ENCODE peak calls at places on chromosome 3, in four cellular contexts. One of them, this sample, is unnamed.

GRCh38 chr3:22315925-22316324 is 564.9 kb upstream of the ZNF385D start:
- DNase-seq in endodermal cell: no peak
- DNase-seq in NB4: no peak
- DNase-seq in AG04449: no peak
- DNase-seq in this sample: no peak

GRCh38 chr3:32934150-32934742 is 17.2 kb upstream of the CCR4 start:
- DNase-seq in endodermal cell: peak
- DNase-seq in NB4: peak
- DNase-seq in AG04449: no peak
- DNase-seq in this sample: no peak

GRCh38 chr3:161630791-161631190 is 134.2 kb downstream of the OTOL1 start:
- DNase-seq in endodermal cell: peak
- DNase-seq in NB4: peak
- DNase-seq in AG04449: no peak
- DNase-seq in this sample: no peak

GRCh38 chr3:85838921-85839320 is 880.1 kb downstream of the CADM2 start:
- DNase-seq in endodermal cell: no peak
- DNase-seq in NB4: no peak
- DNase-seq in AG04449: no peak
- DNase-seq in this sample: no peak

GRCh38 chr3:139546772-139547171 is 7.2 kb upstream of the RBP1 start:
- DNase-seq in endodermal cell: no peak
- DNase-seq in NB4: no peak
- DNase-seq in AG04449: no peak
- DNase-seq in this sample: no peak

GRCh38 chr3:37861540-37862051 is at the start of gene CTDSPL:
- DNase-seq in endodermal cell: peak
- DNase-seq in NB4: peak
- DNase-seq in AG04449: no peak
- DNase-seq in this sample: no peak

GRCh38 chr3:76646921-76647562 is 392.9 kb upstream of the ROBO2 start:
- DNase-seq in endodermal cell: peak
- DNase-seq in NB4: peak
- DNase-seq in AG04449: no peak
- DNase-seq in this sample: no peak

GRCh38 chr3:159637895-159638542 is 350.6 kb upstream of the IL12A start:
- DNase-seq in endodermal cell: no peak
- DNase-seq in NB4: no peak
- DNase-seq in AG04449: no peak
- DNase-seq in this sample: peak

GRCh38 chr3:194404365-194405140 is 5.5 kb upstream of the GP5 start:
- DNase-seq in endodermal cell: no peak
- DNase-seq in NB4: peak
- DNase-seq in AG04449: no peak
- DNase-seq in this sample: no peak

GRCh38 chr3:28476194-28476593 is 127.6 kb upstream of the AZI2 start:
- DNase-seq in endodermal cell: no peak
- DNase-seq in NB4: peak
- DNase-seq in AG04449: peak
- DNase-seq in this sample: peak

GRCh38 chr3:43796041-43796596 is 105.4 kb downstream of the ABHD5 start:
- DNase-seq in endodermal cell: no peak
- DNase-seq in NB4: no peak
- DNase-seq in AG04449: no peak
- DNase-seq in this sample: no peak

GRCh38 chr3:148333091-148333490 is 364.6 kb upstream of the AGTR1 start:
- DNase-seq in endodermal cell: no peak
- DNase-seq in NB4: no peak
- DNase-seq in AG04449: no peak
- DNase-seq in this sample: no peak

GRCh38 chr3:98780343-98780742 is 17.2 kb downstream of the ST3GAL6 start:
- DNase-seq in endodermal cell: no peak
- DNase-seq in NB4: no peak
- DNase-seq in AG04449: no peak
- DNase-seq in this sample: no peak

GRCh38 chr3:47571391-47572165 is 7.1 kb downstream of the CSPG5 start:
- DNase-seq in endodermal cell: no peak
- DNase-seq in NB4: no peak
- DNase-seq in AG04449: no peak
- DNase-seq in this sample: no peak

GRCh38 chr3:12180218-12180617 is 21.5 kb upstream of the TIMP4 start:
- DNase-seq in endodermal cell: no peak
- DNase-seq in NB4: no peak
- DNase-seq in AG04449: no peak
- DNase-seq in this sample: peak

DNA sequence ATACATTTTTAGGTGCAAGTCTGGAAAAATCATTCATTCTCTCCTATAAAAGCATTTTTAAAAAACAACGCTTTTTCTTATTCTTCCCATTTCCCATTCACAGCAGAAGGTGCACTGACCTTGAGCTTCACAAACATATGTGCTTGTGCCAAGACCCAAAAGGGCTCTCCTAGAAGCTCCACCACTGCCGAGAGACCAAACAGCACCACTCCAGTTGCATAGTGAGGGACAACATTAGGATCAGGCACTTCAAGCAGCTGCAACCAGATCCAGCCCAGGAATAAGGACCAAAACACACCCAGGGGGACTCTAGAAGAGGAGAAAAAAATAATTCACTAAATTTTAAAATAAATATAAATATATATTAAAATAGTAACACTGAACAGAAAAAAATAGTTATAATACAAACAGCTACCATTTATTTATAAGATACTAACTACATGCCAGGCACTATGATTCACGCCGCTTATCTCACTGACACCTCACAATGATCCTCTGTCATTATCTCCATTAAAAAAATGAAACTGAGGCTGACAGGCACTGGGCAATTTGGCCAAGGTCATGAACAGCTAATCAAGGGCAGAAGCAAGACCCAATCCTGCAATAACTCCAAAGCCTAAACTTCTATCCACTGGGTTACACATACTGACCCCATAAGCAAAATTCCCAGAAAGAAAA is 7.8 kb downstream of the RFT1 start:
- DNase-seq in endodermal cell: peak
- DNase-seq in NB4: no peak
- DNase-seq in AG04449: no peak
- DNase-seq in this sample: no peak
- H3K4me3 ChIP-seq in endodermal cell: no peak
- H3K4me3 ChIP-seq in NB4: no peak
- H3K4me3 ChIP-seq in AG04449: no peak
- H3K4me3 ChIP-seq in this sample: no peak

DNA sequence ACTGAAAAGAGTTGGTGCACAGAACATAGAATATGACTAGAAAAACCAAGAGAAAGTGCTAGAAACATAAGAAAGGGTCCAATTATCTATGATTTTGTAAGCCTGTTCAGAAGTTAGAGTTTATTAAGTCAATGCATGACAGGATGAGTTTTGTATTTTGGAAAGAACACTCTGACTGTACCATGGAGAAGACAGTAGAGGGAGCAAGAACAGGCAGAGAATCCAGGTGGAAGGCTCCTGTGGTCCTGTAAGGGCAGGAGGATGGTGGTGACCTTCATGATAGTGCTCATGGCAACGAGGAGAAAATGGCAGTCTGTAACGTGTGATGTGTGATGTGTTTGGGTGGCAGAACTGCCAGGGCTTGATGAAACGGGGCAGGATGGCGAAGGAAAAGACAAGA is 249.1 kb downstream of the CTNNB1 start:
- DNase-seq in endodermal cell: no peak
- DNase-seq in NB4: no peak
- DNase-seq in AG04449: no peak
- DNase-seq in this sample: no peak
- TF ChIP-seq CTCF in endodermal cell: peak
- TF ChIP-seq CTCF in NB4: no peak
- TF ChIP-seq CTCF in AG04449: no peak
- TF ChIP-seq CTCF in this sample: no peak

DNA sequence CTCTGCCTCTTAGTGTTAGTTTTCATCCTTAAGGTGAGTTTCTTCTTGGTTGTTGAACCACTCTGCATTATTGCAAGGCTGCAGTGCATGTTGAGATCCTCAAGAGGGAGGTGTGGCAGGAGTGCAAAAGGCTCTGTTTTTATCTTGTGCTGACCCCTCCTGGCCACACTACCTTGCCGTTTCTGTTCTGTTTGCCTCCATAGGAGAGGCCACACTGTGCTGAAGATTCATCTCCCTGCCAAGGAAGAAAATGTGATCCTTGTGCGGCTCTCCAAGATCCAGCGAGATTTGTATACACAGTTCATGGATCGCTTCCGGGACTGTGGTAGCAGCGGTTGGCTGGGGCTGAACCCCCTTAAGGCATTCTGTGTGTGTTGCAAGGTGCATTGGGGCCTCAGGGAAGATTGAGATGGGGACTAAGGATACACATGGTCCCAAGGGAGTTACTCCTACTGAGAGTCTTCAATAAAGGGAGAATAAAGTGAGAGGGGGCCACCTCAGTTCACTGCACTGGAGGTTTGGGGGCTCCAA is 33.0 kb upstream of the TEX264 start:
- DNase-seq in endodermal cell: peak
- DNase-seq in NB4: peak
- DNase-seq in AG04449: no peak
- DNase-seq in this sample: peak
- H3K4me3 ChIP-seq in endodermal cell: no peak
- H3K4me3 ChIP-seq in NB4: no peak
- H3K4me3 ChIP-seq in AG04449: no peak
- H3K4me3 ChIP-seq in this sample: no peak

GRCh38 chr3:4978966-4979400 is 254 bp upstream of the BHLHE40 start:
- DNase-seq in endodermal cell: peak
- DNase-seq in NB4: peak
- DNase-seq in AG04449: peak
- DNase-seq in this sample: peak

GRCh38 chr3:4976109-4976508 is 3.1 kb upstream of the BHLHE40 start:
- DNase-seq in endodermal cell: peak
- DNase-seq in NB4: peak
- DNase-seq in AG04449: no peak
- DNase-seq in this sample: no peak

GRCh38 chr3:4977889-4978258 is 1.4 kb upstream of the BHLHE40 start:
- DNase-seq in endodermal cell: peak
- DNase-seq in NB4: no peak
- DNase-seq in AG04449: no peak
- DNase-seq in this sample: no peak

GRCh38 chr3:4978259-4978965 is 825 bp upstream of the BHLHE40 start:
- DNase-seq in endodermal cell: no peak
- DNase-seq in NB4: peak
- DNase-seq in AG04449: peak
- DNase-seq in this sample: peak

GRCh38 chr3:4977001-4977888 is 2.0 kb upstream of the BHLHE40 start:
- DNase-seq in endodermal cell: peak
- DNase-seq in NB4: peak
- DNase-seq in AG04449: no peak
- DNase-seq in this sample: peak
- TF ChIP-seq CTCF in endodermal cell: no peak
- TF ChIP-seq CTCF in NB4: no peak
- TF ChIP-seq CTCF in AG04449: peak
- TF ChIP-seq CTCF in this sample: peak

GRCh38 chr3:141412087-141412935 is 44.0 kb downstream of the ZBTB38 start:
- DNase-seq in endodermal cell: no peak
- DNase-seq in NB4: no peak
- DNase-seq in AG04449: no peak
- DNase-seq in this sample: no peak
- H3K4me3 ChIP-seq in endodermal cell: no peak
- H3K4me3 ChIP-seq in NB4: no peak
- H3K4me3 ChIP-seq in AG04449: no peak
- H3K4me3 ChIP-seq in this sample: no peak

GRCh38 chr3:172333692-172334457 is 114.4 kb downstream of the GHSR start:
- DNase-seq in endodermal cell: no peak
- DNase-seq in NB4: no peak
- DNase-seq in AG04449: no peak
- DNase-seq in this sample: no peak
- TF ChIP-seq CTCF in endodermal cell: peak
- TF ChIP-seq CTCF in NB4: no peak
- TF ChIP-seq CTCF in AG04449: no peak
- TF ChIP-seq CTCF in this sample: peak

GRCh38 chr3:125207507-125207906 is 5.0 kb downstream of the SLC12A8 start:
- DNase-seq in endodermal cell: no peak
- DNase-seq in NB4: no peak
- DNase-seq in AG04449: no peak
- DNase-seq in this sample: no peak
- H3K4me3 ChIP-seq in endodermal cell: no peak
- H3K4me3 ChIP-seq in NB4: no peak
- H3K4me3 ChIP-seq in AG04449: no peak
- H3K4me3 ChIP-seq in this sample: no peak

DNA sequence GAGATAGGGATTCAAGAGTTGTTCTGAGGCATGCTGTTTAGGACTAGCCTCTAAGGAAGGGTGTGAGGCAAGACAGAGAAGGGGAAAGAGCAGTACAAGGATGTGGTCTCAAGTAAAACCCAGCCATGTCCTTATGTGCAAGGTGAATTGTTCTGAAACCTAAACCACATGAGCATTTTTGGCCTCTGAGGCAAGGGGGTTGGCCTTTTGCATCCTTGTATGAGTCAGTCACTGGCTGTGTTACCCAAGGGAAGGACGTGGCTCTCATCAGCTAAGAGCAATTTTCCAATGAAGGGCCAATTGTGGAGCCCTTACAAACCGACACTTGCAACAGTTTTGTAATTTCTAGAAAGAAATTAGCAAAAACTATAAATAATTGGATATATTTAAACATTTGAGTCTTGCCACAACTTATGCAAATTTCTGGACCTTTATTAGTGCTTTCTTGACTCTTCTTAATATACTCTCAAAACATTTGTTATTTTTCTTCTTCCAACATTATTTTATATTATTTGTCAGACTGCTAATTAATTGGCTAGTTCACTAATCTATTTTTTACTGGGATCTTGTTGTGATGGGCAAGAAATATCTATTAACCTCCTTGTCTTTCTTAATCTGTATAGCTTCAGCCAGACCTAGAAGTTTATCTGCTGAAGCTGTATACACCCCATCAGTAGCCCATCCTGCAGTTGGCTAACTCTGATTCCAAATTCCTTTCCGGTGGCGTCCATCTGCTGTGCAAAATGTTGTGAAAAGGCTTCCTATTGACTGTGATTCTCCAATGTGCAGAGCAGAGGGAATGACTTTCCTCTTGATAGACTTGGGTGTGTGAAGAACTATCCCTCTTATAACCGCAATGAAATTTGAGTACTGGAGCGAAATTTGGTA is 97.7 kb upstream of the P2RY1 start:
- DNase-seq in endodermal cell: no peak
- DNase-seq in NB4: peak
- DNase-seq in AG04449: no peak
- DNase-seq in this sample: no peak
- TF ChIP-seq CTCF in endodermal cell: no peak
- TF ChIP-seq CTCF in NB4: no peak
- TF ChIP-seq CTCF in AG04449: no peak
- TF ChIP-seq CTCF in this sample: no peak

DNA sequence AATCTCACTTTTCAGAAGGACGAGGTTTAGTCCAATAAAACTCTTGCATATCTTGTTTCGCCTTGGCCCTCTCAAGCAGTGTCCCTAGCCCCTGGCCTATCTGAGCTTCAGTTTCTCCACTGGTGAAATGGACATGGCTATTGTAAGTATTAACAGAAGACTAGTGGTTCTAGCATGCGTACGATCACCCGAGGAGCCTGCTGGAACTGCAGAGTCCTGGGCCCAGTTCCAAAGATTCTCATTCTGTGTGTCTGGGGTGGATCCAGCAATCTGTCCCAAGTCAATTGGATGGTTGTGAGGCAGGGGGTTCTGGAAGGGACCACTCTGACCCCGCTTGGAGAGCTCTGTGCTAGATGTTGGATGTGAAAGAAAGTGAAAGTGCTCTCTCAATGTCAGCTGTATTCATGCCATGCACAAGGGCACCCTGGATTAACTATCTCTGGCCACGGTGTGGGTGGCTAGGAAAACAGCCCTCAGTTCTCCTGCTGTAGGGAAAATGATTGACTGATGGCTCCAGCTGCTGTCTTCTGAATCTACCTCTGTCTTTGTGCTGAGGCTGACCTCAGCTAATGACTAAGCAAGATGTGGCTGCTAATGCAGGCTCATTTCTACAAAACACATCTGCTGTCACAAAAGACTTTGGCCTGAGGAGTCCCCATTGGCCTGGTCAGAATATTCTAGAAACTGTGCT is 1.9 kb upstream of the PLA1A start:
- DNase-seq in endodermal cell: no peak
- DNase-seq in NB4: no peak
- DNase-seq in AG04449: no peak
- DNase-seq in this sample: no peak
- H3K4me3 ChIP-seq in endodermal cell: no peak
- H3K4me3 ChIP-seq in NB4: no peak
- H3K4me3 ChIP-seq in AG04449: no peak
- H3K4me3 ChIP-seq in this sample: no peak